ENCODE peak calls at places on chromosomes 7 and 10, in five cellular contexts. One of them, this sample, is unnamed.

GRCh38 chr10:2244476-2244875 is 507.2 kb upstream of the ADARB2 start:
- DNase-seq in heart left ventricle: no peak
- DNase-seq in right lobe of liver: no peak
- DNase-seq in T-cell: no peak
- DNase-seq in GM20000: no peak
- DNase-seq in this sample: no peak

GRCh38 chr10:73376679-73377078 is 18.0 kb upstream of the CFAP70 start:
- DNase-seq in heart left ventricle: no peak
- DNase-seq in right lobe of liver: no peak
- DNase-seq in T-cell: no peak
- DNase-seq in GM20000: no peak
- DNase-seq in this sample: no peak

GRCh38 chr7:32928785-32929184 is 28.5 kb upstream of the FKBP9 start:
- DNase-seq in heart left ventricle: no peak
- DNase-seq in right lobe of liver: no peak
- DNase-seq in T-cell: no peak
- DNase-seq in GM20000: no peak
- DNase-seq in this sample: no peak

GRCh38 chr10:129586897-129587443 is 119.9 kb downstream of the MGMT start:
- DNase-seq in heart left ventricle: no peak
- DNase-seq in right lobe of liver: no peak
- DNase-seq in T-cell: no peak
- DNase-seq in GM20000: no peak
- DNase-seq in this sample: no peak

GRCh38 chr7:131076711-131077170 is 250.9 kb upstream of the MKLN1 start:
- DNase-seq in heart left ventricle: no peak
- DNase-seq in right lobe of liver: no peak
- DNase-seq in T-cell: no peak
- DNase-seq in GM20000: no peak
- DNase-seq in this sample: no peak

GRCh38 chr10:22320591-22321155 is at the start of gene BMI1:
- DNase-seq in heart left ventricle: peak
- DNase-seq in right lobe of liver: peak
- DNase-seq in T-cell: peak
- DNase-seq in GM20000: peak
- DNase-seq in this sample: peak

GRCh38 chr10:96370575-96371157 is 11.9 kb upstream of the OPALIN start:
- DNase-seq in heart left ventricle: no peak
- DNase-seq in right lobe of liver: no peak
- DNase-seq in T-cell: peak
- DNase-seq in GM20000: peak
- DNase-seq in this sample: no peak

GRCh38 chr7:128880791-128881457 is 18.3 kb downstream of the ATP6V1F start:
- DNase-seq in heart left ventricle: peak
- DNase-seq in right lobe of liver: peak
- DNase-seq in T-cell: no peak
- DNase-seq in GM20000: no peak
- DNase-seq in this sample: peak

GRCh38 chr10:125778556-125778955 is 2.9 kb upstream of the MMP21 start:
- DNase-seq in heart left ventricle: no peak
- DNase-seq in right lobe of liver: no peak
- DNase-seq in T-cell: no peak
- DNase-seq in GM20000: no peak
- DNase-seq in this sample: no peak

GRCh38 chr10:75827591-75827990 is 396.2 kb downstream of the LRMDA start:
- DNase-seq in heart left ventricle: no peak
- DNase-seq in right lobe of liver: no peak
- DNase-seq in T-cell: no peak
- DNase-seq in GM20000: no peak
- DNase-seq in this sample: no peak

GRCh38 chr10:12902135-12902572 is 99.4 kb downstream of the CCDC3 start:
- DNase-seq in heart left ventricle: no peak
- DNase-seq in right lobe of liver: no peak
- DNase-seq in T-cell: peak
- DNase-seq in GM20000: peak
- DNase-seq in this sample: no peak

GRCh38 chr7:87885018-87885417 is 8.7 kb downstream of the DBF4 start:
- DNase-seq in heart left ventricle: no peak
- DNase-seq in right lobe of liver: no peak
- DNase-seq in T-cell: no peak
- DNase-seq in GM20000: no peak
- DNase-seq in this sample: no peak

GRCh38 chr10:28432210-28432676 is 100.7 kb upstream of the WAC start:
- DNase-seq in heart left ventricle: peak
- DNase-seq in right lobe of liver: peak
- DNase-seq in T-cell: peak
- DNase-seq in GM20000: peak
- DNase-seq in this sample: peak

GRCh38 chr10:31756131-31757119 is 172.2 kb downstream of the ARHGAP12 start:
- DNase-seq in heart left ventricle: no peak
- DNase-seq in right lobe of liver: no peak
- DNase-seq in T-cell: no peak
- DNase-seq in GM20000: no peak
- DNase-seq in this sample: no peak

GRCh38 chr7:51034531-51035264 is 252.0 kb upstream of the GRB10 start:
- DNase-seq in heart left ventricle: no peak
- DNase-seq in right lobe of liver: no peak
- DNase-seq in T-cell: no peak
- DNase-seq in GM20000: no peak
- DNase-seq in this sample: no peak

GRCh38 chr7:151867912-151868804 is 8.8 kb downstream of the PRKAG2 start:
- DNase-seq in heart left ventricle: peak
- DNase-seq in right lobe of liver: peak
- DNase-seq in T-cell: no peak
- DNase-seq in GM20000: no peak
- DNase-seq in this sample: no peak

GRCh38 chr7:133114519-133114918 is 32.6 kb upstream of the CHCHD3 start:
- DNase-seq in heart left ventricle: no peak
- DNase-seq in right lobe of liver: no peak
- DNase-seq in T-cell: no peak
- DNase-seq in GM20000: no peak
- DNase-seq in this sample: no peak

GRCh38 chr10:22308390-22308789 is 7.8 kb upstream of the COMMD3 start:
- DNase-seq in heart left ventricle: no peak
- DNase-seq in right lobe of liver: no peak
- DNase-seq in T-cell: no peak
- DNase-seq in GM20000: peak
- DNase-seq in this sample: no peak